ENCODE peak calls at places on chromosomes 12 and 14, in four cellular contexts. R is tibial nerve, T is fibroblast of villous mesenchyme, F is BJ. I is an unnamed sample.

GRCh38 chr12:89325495-89325894 is 26.8 kb downstream of the DUSP6 start:
- DNase-seq in T (no peak), R (no peak), F (no peak), I (no peak)

GRCh38 chr14:59582845-59583509 is 6.4 kb upstream of the CCDC175 start:
- DNase-seq in F (no peak), R (no peak), T (peak), I (no peak)

GRCh38 chr12:113886721-113887120 is 79.4 kb downstream of the RBM19 start:
- DNase-seq in T (no peak), F (no peak), R (no peak), I (no peak)

GRCh38 chr14:101504096-101504948 is 57.0 kb upstream of the DIO3 start:
- DNase-seq in F (no peak), T (no peak), R (no peak), I (no peak)

GRCh38 chr12:104699489-104700194 is 242.9 kb downstream of the CHST11 start:
- DNase-seq in T (no peak), F (no peak), R (no peak), I (peak)

GRCh38 chr12:72063073-72063472 is 124.4 kb downstream of the TPH2 start:
- DNase-seq in R (no peak), T (no peak), F (no peak), I (no peak)

GRCh38 chr12:180445-180844 is 33.5 kb downstream of the SLC6A12 start:
- DNase-seq in T (peak), R (peak), F (no peak), I (peak)

GRCh38 chr14:60736494-60736893 is 1.9 kb downstream of the MNAT1 start:
- DNase-seq in F (peak), T (peak), R (no peak), I (peak)

GRCh38 chr12:111730420-111730819 is 36.3 kb upstream of the ALDH2 start:
- DNase-seq in R (no peak), F (no peak), T (no peak), I (no peak)

GRCh38 chr12:29158364-29158763 is 9.3 kb downstream of the FAR2 start:
- DNase-seq in F (no peak), R (no peak), T (peak), I (no peak)

GRCh38 chr12:7628401-7628961 is 37.2 kb downstream of the APOBEC1 start:
- DNase-seq in T (no peak), R (no peak), F (no peak), I (no peak)

GRCh38 chr12:6532051-6532926 is 2.0 kb upstream of the GAPDH start:
- DNase-seq in R (no peak), T (peak), F (peak), I (peak)

GRCh38 chr12:127455347-127456265 is 811.4 kb upstream of the TMEM132C start:
- DNase-seq in F (no peak), T (no peak), R (no peak), I (no peak)

GRCh38 chr14:70052990-70053389 is 135.8 kb downstream of the SLC8A3 start:
- DNase-seq in R (no peak), F (no peak), T (peak), I (peak)

GRCh38 chr14:44833376-44833775 is 128.4 kb downstream of the KLHL28 start:
- DNase-seq in T (peak), F (no peak), R (no peak), I (peak)

GRCh38 chr12:45290218-45290609 is 74.3 kb downstream of the ANO6 start:
- DNase-seq in R (no peak), T (peak), F (no peak), I (peak)

GRCh38 chr14:20499108-20499507 is 6.2 kb upstream of the RNASE10 start:
- DNase-seq in T (no peak), R (no peak), F (no peak), I (no peak)

GRCh38 chr12:94650143-94651056 is at the start of gene TMCC3:
- DNase-seq in R (no peak), F (no peak), T (peak), I (peak)

GRCh38 chr12:1534708-1535107 is 59.7 kb downstream of the FBXL14 start:
- DNase-seq in F (no peak), R (no peak), T (no peak), I (no peak)

GRCh38 chr14:79260406-79260805 is 950.9 kb downstream of the DIO2 start:
- DNase-seq in T (no peak), R (no peak), F (no peak), I (no peak)

GRCh38 chr12:116236148-116236731 is 41.3 kb downstream of the MED13L start:
- DNase-seq in T (peak), R (peak), F (no peak), I (peak)

GRCh38 chr14:74425525-74426201 is 347 bp downstream of the SYNDIG1L start:
- DNase-seq in F (no peak), R (no peak), T (peak), I (peak)

GRCh38 chr12:107091989-107092641 is 1.2 kb downstream of the CRY1 start:
- DNase-seq in R (peak), T (peak), F (peak), I (peak)

GRCh38 chr12:93297032-93297431 is 80.7 kb upstream of the NUDT4 start:
- DNase-seq in F (no peak), T (no peak), R (no peak), I (no peak)

GRCh38 chr12:104357431-104357952 is 54.0 kb downstream of the EID3 start:
- DNase-seq in R (no peak), T (peak), F (no peak), I (peak)

GRCh38 chr12:49345048-49345839 is 1.4 kb upstream of the DNAJC22 start:
- DNase-seq in F (no peak), T (no peak), R (no peak), I (no peak)

GRCh38 chr12:6559500-6559899 is 3.7 kb upstream of the IFFO1 start:
- DNase-seq in R (no peak), F (no peak), T (no peak), I (no peak)

GRCh38 chr12:82406651-82407050 is 48.3 kb downstream of the METTL25 start:
- DNase-seq in T (no peak), F (no peak), R (no peak), I (no peak)

DNA sequence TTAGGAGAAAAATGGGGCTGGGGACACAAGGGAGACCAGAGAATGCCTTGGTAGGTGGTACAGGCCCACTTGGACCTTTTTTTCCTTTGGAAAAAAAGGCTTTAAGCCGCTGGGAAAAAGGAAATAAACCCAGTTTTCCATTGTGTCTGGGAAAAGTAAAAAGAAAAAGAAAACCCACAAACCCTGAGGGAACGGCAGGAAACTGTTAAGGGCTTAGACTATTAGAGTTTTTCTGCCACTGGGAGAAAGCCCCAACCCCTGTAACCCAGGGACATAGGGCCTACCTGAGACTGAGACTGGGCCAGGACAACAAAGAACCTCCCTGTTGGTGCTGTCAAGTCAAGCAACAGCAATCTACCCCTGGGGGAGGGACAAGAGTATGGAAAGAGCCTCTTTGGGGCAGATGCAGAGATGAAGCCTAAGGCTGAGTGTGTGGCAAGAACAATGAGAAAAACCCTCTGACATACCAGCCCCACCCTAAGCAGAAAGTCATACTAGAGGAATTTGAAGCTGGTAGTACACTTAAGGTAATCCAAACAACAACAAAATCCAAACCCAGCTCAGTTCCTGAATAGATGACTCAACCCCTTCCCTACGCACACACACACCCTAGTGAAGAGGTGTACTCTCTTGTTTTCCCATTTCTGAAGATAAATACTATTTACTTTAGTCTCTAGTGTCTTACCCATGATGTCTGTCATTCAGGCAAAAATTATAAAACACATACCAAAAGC is 22.8 kb downstream of the ATF1 start:
- DNase-seq in F (peak), T (peak), R (no peak), I (peak)
- H3K4me3 ChIP-seq in F (no peak), T (peak), R (no peak), I (peak)

DNA sequence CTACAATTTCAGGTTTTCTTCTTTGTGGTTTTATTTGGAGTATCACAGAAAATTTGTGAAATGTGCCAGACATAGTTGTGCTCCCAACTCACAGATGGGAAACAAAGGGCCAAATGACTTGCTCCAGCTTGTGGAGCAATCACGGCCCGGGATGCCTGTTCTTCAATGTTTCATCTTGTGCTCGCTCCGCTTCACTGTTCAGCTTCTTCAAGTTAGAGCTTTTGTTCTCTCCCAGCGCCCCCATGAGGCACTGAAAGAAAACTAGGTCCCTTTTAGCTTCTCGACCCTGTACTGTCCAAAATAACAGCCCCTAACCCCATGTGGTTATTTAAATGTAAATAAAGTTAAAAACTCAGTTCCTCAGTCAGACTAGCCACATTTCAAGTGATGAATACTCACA is 187.9 kb upstream of the STXBP6 start:
- DNase-seq in F (no peak), R (no peak), T (peak), I (peak)
- TF ChIP-seq CTCF in F (peak), R (no peak), T (peak), I (no peak)

GRCh38 chr12:122087431-122088180 is 9.1 kb downstream of the MLXIP start:
- DNase-seq in T (no peak), F (no peak), R (no peak), I (no peak)
- H3K4me3 ChIP-seq in T (no peak), F (no peak), R (no peak), I (no peak)

DNA sequence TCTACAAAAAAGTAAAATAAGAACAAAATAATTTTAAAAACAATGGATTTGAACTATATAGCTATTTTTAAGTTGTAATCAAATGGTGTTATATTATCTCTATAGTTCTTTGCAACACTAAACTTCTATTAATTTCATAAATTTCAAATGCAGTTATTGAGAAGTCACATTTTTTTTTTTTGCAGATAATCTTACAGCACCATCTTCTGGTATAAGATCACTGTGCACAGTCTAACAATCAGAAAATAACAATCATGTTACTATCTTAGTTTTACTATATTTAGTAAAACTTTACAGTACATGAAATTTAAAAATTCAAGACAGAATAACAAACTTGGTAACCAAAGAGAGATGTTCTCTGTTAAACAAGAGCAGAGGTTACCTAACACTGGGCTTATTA is 40.6 kb downstream of the GXYLT1 start:
- DNase-seq in T (no peak), F (no peak), R (no peak), I (no peak)
- TF ChIP-seq CTCF in T (peak), F (no peak), R (no peak), I (peak)

DNA sequence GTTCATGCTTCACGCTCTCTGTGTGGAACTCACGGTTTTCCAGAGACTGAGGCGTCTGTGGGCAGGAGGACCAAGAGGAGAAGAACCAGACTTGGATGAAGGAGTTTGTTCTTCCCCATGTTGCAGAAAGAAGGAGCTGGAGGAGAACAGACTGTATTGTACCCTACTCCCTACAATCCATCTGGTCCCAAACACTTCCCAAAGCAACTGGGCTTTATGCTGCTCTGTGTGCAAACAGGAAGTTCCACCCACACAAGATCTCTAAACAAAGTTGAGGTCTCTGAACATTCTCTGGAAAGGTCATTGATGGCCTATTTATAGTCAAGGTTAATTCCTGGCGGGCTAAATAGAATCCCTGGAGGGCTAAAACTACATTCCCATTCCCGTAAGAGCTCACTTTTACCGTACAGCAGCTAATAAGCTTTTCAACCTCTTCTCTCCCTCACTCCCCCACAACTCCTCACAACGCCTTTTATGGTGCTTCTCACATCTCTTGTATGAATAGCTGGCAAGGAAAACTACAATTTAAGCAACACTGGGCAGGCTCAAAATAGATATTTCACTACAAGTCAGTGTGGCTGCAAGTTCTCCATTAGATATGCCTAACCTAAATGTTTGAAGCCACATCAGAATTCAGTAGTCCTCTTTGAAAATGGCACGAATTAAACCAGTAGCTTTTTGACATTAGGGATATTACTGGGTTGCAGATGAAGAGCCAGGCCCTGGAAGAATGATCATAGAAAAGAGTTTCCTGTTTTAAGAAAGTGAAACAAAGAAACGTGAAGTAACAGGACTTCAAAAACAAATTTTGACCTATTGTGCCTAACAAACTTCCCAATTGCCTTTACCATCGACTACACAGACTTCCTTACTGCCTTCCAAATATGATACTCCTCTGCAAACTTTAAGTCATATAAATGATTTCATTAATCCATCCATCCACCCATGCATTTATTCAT is at the start of gene A2M:
- DNase-seq in F (no peak), T (peak), R (peak), I (peak)
- H3K4me3 ChIP-seq in F (peak), T (peak), R (peak), I (peak)

GRCh38 chr12:85968606-85969005 is 94.5 kb downstream of the NTS start:
- DNase-seq in T (no peak), R (no peak), F (no peak), I (no peak)

GRCh38 chr12:85975716-85976115 is 101.6 kb downstream of the NTS start:
- DNase-seq in F (no peak), T (no peak), R (no peak), I (no peak)

DNA sequence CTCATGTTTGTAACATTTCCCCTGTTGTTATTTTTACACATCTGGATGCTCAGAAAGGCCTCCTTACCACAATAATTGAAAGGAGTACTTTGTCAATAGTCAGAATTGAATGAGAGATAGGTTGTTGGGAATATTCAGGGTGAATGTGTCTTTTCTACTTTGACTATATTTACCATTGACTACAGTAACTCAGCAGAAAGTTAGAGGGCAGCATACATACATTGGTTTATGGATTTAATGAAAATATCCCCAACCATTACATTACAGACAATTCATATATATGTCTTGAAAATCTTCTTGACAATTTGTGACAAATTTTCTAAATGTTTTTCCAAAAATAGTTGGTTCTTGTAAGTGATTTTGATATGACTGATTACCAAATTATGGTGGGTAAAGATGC is 97.7 kb downstream of the NTS start:
- DNase-seq in T (no peak), R (no peak), F (no peak), I (no peak)
- TF ChIP-seq CTCF in T (no peak), R (no peak), F (no peak), I (no peak)

GRCh38 chr14:91352101-91352500 is 65.5 kb downstream of the CCDC88C start:
- DNase-seq in R (no peak), T (peak), F (no peak), I (peak)

GRCh38 chr14:91349481-91350074 is 68.0 kb downstream of the CCDC88C start:
- DNase-seq in R (no peak), T (no peak), F (no peak), I (no peak)

GRCh38 chr14:91350483-91350812 is 67.2 kb downstream of the CCDC88C start:
- DNase-seq in T (no peak), F (no peak), R (no peak), I (no peak)

GRCh38 chr14:91351508-91351853 is 66.1 kb downstream of the CCDC88C start:
- DNase-seq in F (no peak), T (no peak), R (no peak), I (no peak)

DNA sequence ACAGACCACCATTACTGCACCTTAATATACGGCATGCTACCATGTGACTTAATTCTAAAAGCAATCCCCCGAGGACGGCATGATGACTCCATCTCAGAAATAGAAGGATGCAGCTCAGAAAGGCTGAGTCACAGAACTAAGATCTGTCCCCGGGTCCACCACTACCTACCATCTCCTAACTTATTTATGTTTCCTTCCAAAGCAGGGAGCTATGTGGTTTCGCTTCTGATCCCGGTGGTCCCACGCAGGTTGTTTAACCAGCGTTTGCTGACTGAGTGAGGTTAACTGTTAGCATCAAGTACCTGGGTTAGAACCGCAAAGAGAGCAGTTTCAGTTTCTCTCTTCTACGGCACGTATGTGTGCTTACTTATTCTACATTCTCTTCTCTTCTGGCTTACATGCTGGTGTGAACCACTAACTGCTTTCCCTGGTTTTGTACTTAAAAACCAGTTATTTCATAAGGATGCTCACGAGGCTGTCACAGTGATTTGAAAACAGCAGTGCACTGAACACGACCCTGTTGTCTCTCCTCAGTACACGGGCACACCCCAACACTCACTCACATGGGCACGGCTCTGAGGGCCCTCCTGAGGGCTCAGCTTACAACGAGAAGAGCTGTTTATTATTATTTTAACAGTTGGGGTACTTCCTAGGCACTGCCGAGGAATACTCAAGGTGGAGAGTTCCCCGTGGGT is 66.7 kb downstream of the CCDC88C start:
- DNase-seq in R (no peak), F (no peak), T (no peak), I (no peak)
- H3K4me3 ChIP-seq in R (no peak), F (no peak), T (no peak), I (no peak)